ENCODE peak calls at places on chromosomes 6 and 20, in four cellular contexts. Z is cardiac muscle cell, H is aorta, K is stomach. Q is an unnamed sample.

GRCh38 chr20:46117704-46118467 is at the start of gene CD40:
- DNase-seq in Z (peak; percentile 90), H (peak; percentile 93), K (peak; percentile 86), Q (peak; percentile 85)

GRCh38 chr6:31581511-31582229 is 554 bp downstream of the LTB start:
- DNase-seq in Z (no peak), H (no peak), K (no peak), Q (no peak)

GRCh38 chr6:40324206-40324605 is 263.0 kb downstream of the LRFN2 start:
- DNase-seq in Z (no peak), H (no peak), K (no peak), Q (no peak)

GRCh38 chr6:6910734-6911295 is 196.9 kb upstream of the RREB1 start:
- DNase-seq in Z (no peak), H (no peak), K (no peak), Q (no peak)

GRCh38 chr6:170076466-170077165 is 214.3 kb downstream of the DLL1 start:
- DNase-seq in Z (no peak), H (peak; percentile 29), K (no peak), Q (no peak)

GRCh38 chr6:170505306-170505705 is 47.8 kb downstream of the PSMB1 start:
- DNase-seq in Z (no peak), H (no peak), K (no peak), Q (no peak)

GRCh38 chr6:169700296-169700695 is 1.5 kb downstream of the WDR27 start:
- DNase-seq in Z (no peak), H (no peak), K (no peak), Q (no peak)

GRCh38 chr6:61134028-61134427 is 1152.0 kb downstream of the KHDRBS2 start:
- DNase-seq in Z (no peak), H (peak; percentile 14), K (no peak), Q (no peak)

GRCh38 chr6:133632206-133632605 is 256.7 kb upstream of the TCF21 start:
- DNase-seq in Z (peak; percentile 74), H (no peak), K (no peak), Q (no peak)

GRCh38 chr6:94733066-94733465 is 844.3 kb upstream of the MANEA start:
- DNase-seq in Z (no peak), H (no peak), K (no peak), Q (peak; percentile 12)

GRCh38 chr6:19988555-19988954 is 151.4 kb downstream of the ID4 start:
- DNase-seq in Z (peak; percentile 24), H (no peak), K (no peak), Q (peak; percentile 9)

GRCh38 chr6:22666021-22666420 is 96.7 kb downstream of the HDGFL1 start:
- DNase-seq in Z (no peak), H (no peak), K (no peak), Q (no peak)

GRCh38 chr6:3748208-3748701 is 3.3 kb downstream of the PXDC1 start:
- DNase-seq in Z (peak; percentile 75), H (peak; percentile 85), K (peak; percentile 72), Q (peak; percentile 44)

GRCh38 chr6:37104935-37105781 is 64.8 kb upstream of the PIM1 start:
- DNase-seq in Z (no peak), H (no peak), K (no peak), Q (no peak)

GRCh38 chr20:4613718-4614620 is 107.7 kb upstream of the PRND start:
- DNase-seq in Z (peak; percentile 91), H (peak; percentile 69), K (peak; percentile 49), Q (no peak)

GRCh38 chr6:12592634-12593033 is 123.9 kb upstream of the PHACTR1 start:
- DNase-seq in Z (no peak), H (no peak), K (no peak), Q (no peak)

GRCh38 chr6:149015224-149015876 is 268.5 kb downstream of the UST start:
- DNase-seq in Z (peak; percentile 76), H (no peak), K (no peak), Q (no peak)

GRCh38 chr20:10074513-10074912 is 39.7 kb downstream of the ANKEF1 start:
- DNase-seq in Z (peak; percentile 82), H (peak; percentile 49), K (no peak), Q (no peak)

GRCh38 chr6:16059496-16059895 is 69.4 kb upstream of the MYLIP start:
- DNase-seq in Z (no peak), H (no peak), K (no peak), Q (no peak)

GRCh38 chr20:237479-237878 is 10.4 kb downstream of the DEFB129 start:
- DNase-seq in Z (peak; percentile 10), H (peak; percentile 53), K (no peak), Q (no peak)

GRCh38 chr6:156933201-156934053 is 156.2 kb downstream of the ARID1B start:
- DNase-seq in Z (no peak), H (no peak), K (peak; percentile 80), Q (peak; percentile 67)

GRCh38 chr20:4776079-4776630 is 54.4 kb downstream of the PRND start:
- DNase-seq in Z (no peak), H (no peak), K (no peak), Q (no peak)

GRCh38 chr20:5696011-5696559 is 54.1 kb upstream of the SHLD1 start:
- DNase-seq in Z (peak; percentile 92), H (no peak), K (peak; percentile 28), Q (no peak)

GRCh38 chr6:63460971-63461370 is 111.3 kb upstream of the LOC128125822 start:
- DNase-seq in Z (no peak), H (no peak), K (no peak), Q (no peak)

GRCh38 chr20:58065508-58066361 is 162.7 kb downstream of the ANKRD60 start:
- DNase-seq in Z (no peak), H (no peak), K (no peak), Q (no peak)

GRCh38 chr20:40739841-40740240 is 50.8 kb upstream of the MAFB start:
- DNase-seq in Z (no peak), H (no peak), K (no peak), Q (no peak)

GRCh38 chr6:31558631-31559500 is 11.5 kb downstream of the NFKBIL1 start:
- DNase-seq in Z (peak; percentile 52), H (peak; percentile 71), K (no peak), Q (no peak)

GRCh38 chr20:57498425-57499400 is 26.2 kb downstream of the CTCFL start:
- DNase-seq in Z (peak; percentile 44), H (no peak), K (no peak), Q (peak; percentile 48)

GRCh38 chr6:138654715-138655634 is 118.6 kb upstream of the CCDC28A start:
- DNase-seq in Z (peak; percentile 47), H (no peak), K (no peak), Q (peak; percentile 22)

GRCh38 chr6:168411130-168411529 is 29.9 kb upstream of the SMOC2 start:
- DNase-seq in Z (no peak), H (no peak), K (no peak), Q (no peak)

GRCh38 chr20:19631410-19631809 is 126.6 kb upstream of the RIN2 start:
- DNase-seq in Z (no peak), H (no peak), K (peak; percentile 81), Q (no peak)

DNA sequence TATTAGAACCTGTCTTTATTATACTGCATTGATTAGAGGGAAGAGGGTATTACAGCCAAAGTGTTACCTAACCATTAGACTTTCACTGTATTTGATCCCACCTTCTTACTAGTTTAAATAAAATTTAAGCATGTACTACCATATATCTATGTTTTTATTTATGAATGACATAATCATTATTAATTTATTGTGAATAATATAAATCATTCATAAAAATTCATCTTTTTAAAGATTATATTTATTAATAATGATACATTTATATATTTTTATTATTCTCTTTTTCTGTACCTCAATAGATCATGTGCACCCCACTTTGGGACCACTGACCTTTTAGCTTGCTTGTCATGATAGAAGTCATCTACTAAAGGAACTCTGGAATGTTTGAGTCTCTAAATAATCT is 223.5 kb upstream of the MARCKS start:
- DNase-seq in Z (no peak), H (no peak), K (no peak), Q (no peak)
- H3K4me1 ChIP-seq in Z (peaks cover 25% of the 10 kb centered on the region), H (peaks cover 1% of the 10 kb centered on the region), K (peaks cover 25% of the 10 kb centered on the region), Q (no peaks in the 10 kb centered on the region)

DNA sequence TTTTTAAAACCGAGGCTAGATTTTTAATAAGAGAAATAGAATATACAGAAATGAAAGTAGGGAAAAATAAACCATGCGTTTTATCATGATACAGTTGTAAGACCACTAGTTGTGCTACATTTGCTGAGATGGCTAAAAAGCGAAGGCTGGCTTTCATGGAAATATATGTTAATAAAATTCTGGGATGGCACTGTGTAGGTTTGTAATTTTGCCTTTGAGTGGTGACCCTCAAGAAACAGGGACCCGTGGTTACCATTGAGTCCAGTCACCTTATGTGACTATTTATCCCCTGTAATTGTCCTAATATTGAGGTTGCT is 233.8 kb downstream of the ARHGAP18 start:
- DNase-seq in Z (no peak), H (no peak), K (no peak), Q (no peak)
- H3K4me1 ChIP-seq in Z (peaks cover 10% of the 10 kb centered on the region), H (no peaks in the 10 kb centered on the region), K (no peaks in the 10 kb centered on the region), Q (peaks cover 33% of the 10 kb centered on the region)

DNA sequence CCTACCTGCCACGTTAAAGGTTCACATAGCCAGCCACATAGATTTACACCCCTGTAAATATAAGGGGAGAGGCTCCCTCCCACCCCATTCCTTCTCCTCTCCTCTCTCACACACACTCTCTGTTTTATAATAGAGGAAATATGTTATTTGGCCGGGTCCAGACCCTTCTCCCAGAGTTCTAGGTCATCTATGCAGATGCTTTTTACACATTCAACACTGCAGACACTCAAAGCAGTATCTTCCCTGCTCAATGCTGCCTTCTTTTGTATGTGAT is 706 bp upstream of the DEK start:
- DNase-seq in Z (no peak), H (no peak), K (no peak), Q (no peak)
- H3K4me1 ChIP-seq in Z (no peaks in the 10 kb centered on the region), H (no peaks in the 10 kb centered on the region), K (peaks cover 23% of the 10 kb centered on the region), Q (peaks cover 31% of the 10 kb centered on the region)

GRCh38 chr20:45042978-45043377 is 57.9 kb downstream of the KCNS1 start:
- DNase-seq in Z (no peak), H (no peak), K (no peak), Q (no peak)

GRCh38 chr20:45047581-45048119 is 53.3 kb downstream of the KCNS1 start:
- DNase-seq in Z (no peak), H (no peak), K (no peak), Q (no peak)

GRCh38 chr20:45044601-45045000 is 56.3 kb downstream of the KCNS1 start:
- DNase-seq in Z (no peak), H (no peak), K (no peak), Q (no peak)

GRCh38 chr20:45041464-45042337 is 59.2 kb downstream of the KCNS1 start:
- DNase-seq in Z (peak; percentile 62), H (no peak), K (no peak), Q (no peak)

DNA sequence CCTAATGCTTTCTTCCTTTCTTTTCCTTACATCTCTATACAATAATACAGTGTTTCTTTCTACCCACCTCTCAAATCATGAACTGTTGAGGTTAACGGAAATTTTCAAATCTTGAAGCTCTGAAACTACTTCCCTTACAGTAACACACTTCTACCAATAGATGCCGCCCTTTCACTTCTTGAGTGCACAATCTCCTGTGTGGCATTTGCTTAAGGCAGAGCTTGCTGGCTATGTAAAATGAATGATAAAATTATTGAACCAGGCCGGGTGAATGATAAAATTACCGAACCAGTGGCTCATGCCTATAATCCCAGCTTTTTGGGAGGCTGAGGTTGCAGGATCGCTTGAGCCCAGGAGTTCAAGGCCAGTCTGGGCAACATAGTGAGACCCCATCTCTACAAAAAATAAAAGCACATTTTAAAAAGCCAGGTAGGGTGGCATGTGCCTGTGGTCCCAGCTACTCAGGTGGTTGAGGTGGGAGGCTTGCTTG is 56.8 kb downstream of the KCNS1 start:
- DNase-seq in Z (peak; percentile 92), H (no peak), K (no peak), Q (peak; percentile 72)
- H3K4me1 ChIP-seq in Z (no peaks in the 10 kb centered on the region), H (no peaks in the 10 kb centered on the region), K (peaks cover 3% of the 10 kb centered on the region), Q (peaks cover 15% of the 10 kb centered on the region)

GRCh38 chr6:42010185-42010872 is 40.0 kb upstream of the TAF8 start:
- DNase-seq in Z (peak; percentile 30), H (no peak), K (peak; percentile 21), Q (peak; percentile 77)
- H3K4me1 ChIP-seq in Z (peaks cover 11% of the 10 kb centered on the region), H (no peaks in the 10 kb centered on the region), K (peaks cover 22% of the 10 kb centered on the region), Q (peaks cover 30% of the 10 kb centered on the region)